ENCODE peak calls at places on chromosomes 3 and 15, in nine cellular contexts. O is fibroblast of pulmonary artery, G is WERI-Rb-1, Z is colonic mucosa, V is H9, C is esophagus muscularis mucosa, X is coronary artery, A is stomach, Y is heart right ventricle. H is an unnamed sample.

GRCh38 chr15:80514071-80514780 is 110.0 kb downstream of the ARNT2 start:
- DNase-seq in O (peak), G (no peak), Z (no peak), V (no peak), C (peak), X (no peak), A (no peak), Y (no peak), H (peak)

GRCh38 chr15:92801774-92802464 is 98.2 kb upstream of the CHD2 start:
- DNase-seq in O (peak), G (no peak), Z (peak), V (no peak), C (no peak), X (no peak), A (no peak), Y (peak), H (peak)

GRCh38 chr3:78728406-78729145 is 1039.2 kb downstream of the ROBO1 start:
- DNase-seq in O (peak), G (peak), Z (peak), V (no peak), C (no peak), X (no peak), A (peak), Y (peak), H (peak)

GRCh38 chr3:122219242-122219872 is 35.9 kb downstream of the CASR start:
- DNase-seq in O (no peak), G (no peak), Z (no peak), V (no peak), C (no peak), X (no peak), A (no peak), Y (no peak), H (no peak)

GRCh38 chr15:57138260-57138895 is 219.9 kb downstream of the TCF12 start:
- DNase-seq in O (peak), G (peak), Z (no peak), V (peak), C (no peak), X (no peak), A (peak), Y (no peak), H (peak)

GRCh38 chr3:144810150-144810549 is 838.5 kb downstream of the DIPK2A start:
- DNase-seq in O (no peak), G (no peak), Z (no peak), V (no peak), C (no peak), X (no peak), A (no peak), Y (no peak), H (no peak)

GRCh38 chr15:30885814-30886213 is 17.9 kb upstream of the FAN1 start:
- DNase-seq in O (peak), G (no peak), Z (no peak), V (peak), C (no peak), X (no peak), A (no peak), Y (no peak), H (peak)

GRCh38 chr3:42937334-42937733 is 31.4 kb downstream of the ZNF662 start:
- DNase-seq in O (no peak), G (no peak), Z (no peak), V (no peak), C (no peak), X (no peak), A (no peak), Y (no peak), H (no peak)

GRCh38 chr15:43991235-43991634 is 164.4 kb downstream of the WDR76 start:
- DNase-seq in O (no peak), G (no peak), Z (no peak), V (no peak), C (no peak), X (no peak), A (no peak), Y (no peak), H (no peak)

GRCh38 chr15:79455361-79455760 is 23.2 kb downstream of the MINAR1 start:
- DNase-seq in O (no peak), G (no peak), Z (no peak), V (no peak), C (peak), X (no peak), A (no peak), Y (no peak), H (no peak)

GRCh38 chr15:88440021-88440420 is 27.2 kb downstream of the MRPL46 start:
- DNase-seq in O (peak), G (no peak), Z (no peak), V (no peak), C (peak), X (no peak), A (no peak), Y (no peak), H (peak)

GRCh38 chr15:100721758-100722550 is 119.6 kb downstream of the ASB7 start:
- DNase-seq in O (peak), G (no peak), Z (peak), V (peak), C (peak), X (peak), A (peak), Y (peak), H (peak)

GRCh38 chr3:8338424-8338823 is 163.2 kb upstream of the LMCD1 start:
- DNase-seq in O (no peak), G (no peak), Z (no peak), V (no peak), C (no peak), X (no peak), A (no peak), Y (no peak), H (no peak)

GRCh38 chr3:8341853-8342252 is 159.8 kb upstream of the LMCD1 start:
- DNase-seq in O (no peak), G (no peak), Z (no peak), V (no peak), C (no peak), X (no peak), A (no peak), Y (no peak), H (no peak)

DNA sequence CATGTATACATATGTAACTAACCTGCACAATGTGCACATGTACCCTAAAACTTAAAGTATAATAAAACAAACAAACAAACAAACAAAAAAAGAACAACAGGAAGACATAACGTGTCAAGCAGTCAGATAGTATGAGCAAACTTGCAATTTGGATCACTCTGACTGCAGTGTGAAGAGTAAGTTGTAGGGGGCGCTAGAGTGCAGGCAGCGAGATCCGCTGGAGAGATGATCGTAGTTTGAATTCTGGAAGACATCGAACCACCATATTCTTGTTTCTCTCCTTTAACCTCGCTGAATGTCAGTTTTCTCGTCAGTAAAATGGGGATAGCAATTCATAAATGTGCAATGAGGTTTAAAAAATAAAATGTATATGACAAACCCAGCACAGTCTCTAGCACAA is 165.2 kb upstream of the LMCD1 start:
- DNase-seq in O (no peak), G (no peak), Z (no peak), V (peak), C (no peak), X (no peak), A (no peak), Y (no peak), H (no peak)
- TF ChIP-seq CTCF in O (peak), G (peak), Z (no peak), V (peak), C (no peak), X (no peak), A (no peak), Y (peak), H (peak)

GRCh38 chr3:14549256-14549931 is 9.3 kb upstream of the GRIP2 start:
- DNase-seq in O (peak), G (no peak), Z (no peak), V (no peak), C (no peak), X (no peak), A (no peak), Y (peak), H (peak)
- TF ChIP-seq CTCF in O (peak), G (peak), Z (no peak), V (peak), C (no peak), X (no peak), A (no peak), Y (no peak), H (peak)

DNA sequence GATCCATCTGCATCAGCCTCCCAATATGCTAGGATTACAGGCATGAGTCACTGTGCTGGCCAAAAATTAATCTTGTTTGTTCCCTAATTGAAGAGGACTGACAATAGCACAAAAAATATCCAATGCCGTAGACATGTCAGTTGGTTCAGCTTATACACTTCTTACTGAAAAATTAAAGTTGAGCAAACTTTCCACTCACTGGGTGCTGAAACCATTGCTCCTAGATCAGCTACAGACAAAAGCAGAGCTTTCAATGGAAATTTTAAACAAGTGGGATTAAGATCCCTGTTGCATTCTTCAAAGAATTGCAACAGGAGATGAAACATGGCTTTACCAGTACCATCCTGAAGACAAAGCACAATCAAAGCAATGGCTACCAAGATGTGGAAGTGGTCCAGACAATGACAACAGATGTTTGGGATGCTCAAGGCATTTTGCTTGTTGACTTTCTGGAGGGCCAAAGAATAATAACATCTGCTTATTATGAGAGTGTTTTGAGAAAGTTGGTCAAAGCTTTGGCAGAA is 16.0 kb downstream of the ISLR2 start:
- DNase-seq in O (no peak), G (no peak), Z (no peak), V (no peak), C (no peak), X (no peak), A (no peak), Y (no peak), H (no peak)
- TF ChIP-seq CTCF in O (no peak), G (no peak), Z (no peak), V (no peak), C (no peak), X (no peak), A (no peak), Y (no peak), H (no peak)

DNA sequence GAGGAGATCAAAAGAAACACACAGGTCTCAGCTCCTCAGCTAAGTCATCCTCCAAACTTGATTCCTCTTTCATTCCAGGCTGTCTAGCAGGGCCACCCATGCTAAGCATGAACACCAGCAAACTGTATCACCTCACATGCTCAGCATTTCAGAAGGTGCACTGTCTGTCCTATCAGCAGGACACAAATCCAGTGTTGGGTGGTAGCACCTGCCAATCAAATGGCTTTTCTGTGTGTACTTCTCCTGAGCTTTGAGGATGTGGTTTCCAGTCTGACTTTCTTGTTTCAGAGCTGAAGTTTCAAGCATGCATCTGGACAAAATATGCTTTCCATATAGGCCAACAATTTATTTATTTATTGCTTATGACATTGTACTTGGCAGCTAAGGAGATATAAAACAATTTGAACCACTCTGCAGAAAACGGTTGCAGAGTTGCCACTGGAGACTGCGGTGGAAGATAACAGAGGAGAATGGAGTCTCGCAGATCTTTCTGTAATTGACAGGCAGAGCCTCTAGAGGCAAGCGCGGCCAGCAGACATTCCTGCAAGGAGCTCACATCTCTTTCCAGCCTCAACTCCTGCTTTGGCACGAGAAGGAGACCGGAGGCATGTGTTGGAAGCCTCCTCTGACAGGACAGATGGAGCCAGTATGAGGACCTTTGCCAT is 167.1 kb upstream of the WNT5A start:
- DNase-seq in O (no peak), G (no peak), Z (no peak), V (no peak), C (no peak), X (no peak), A (no peak), Y (no peak), H (peak)
- TF ChIP-seq CTCF in O (no peak), G (no peak), Z (no peak), V (no peak), C (no peak), X (no peak), A (no peak), Y (no peak), H (peak)

H was measured in AG10803.